ENCODE peak calls at places on chromosomes 1 and 21, in five cellular contexts. M, R, U, O and Z are unnamed samples.

GRCh38 chr1:41891403-41891896 is 27.3 kb downstream of the HIVEP3 start:
- DNase-seq in M (no peak), R (no peak), U (no peak), O (peak; percentile 48), Z (no peak)

GRCh38 chr1:223189903-223190724 is 47.1 kb upstream of the TLR5 start:
- DNase-seq in M (no peak), R (no peak), U (no peak), O (no peak), Z (no peak)

GRCh38 chr1:64983110-64983509 is 16.8 kb upstream of the JAK1 start:
- DNase-seq in M (no peak), R (no peak), U (no peak), O (no peak), Z (no peak)

GRCh38 chr1:62782197-62782886 is 1.6 kb upstream of the ATG4C start:
- DNase-seq in M (no peak), R (no peak), U (no peak), O (no peak), Z (no peak)

GRCh38 chr1:197903196-197903514 is 725 bp downstream of the C1orf53 start:
- DNase-seq in M (no peak), R (no peak), U (no peak), O (no peak), Z (no peak)

GRCh38 chr21:31885146-31885545 is 12.3 kb downstream of the HUNK start:
- DNase-seq in M (no peak), R (no peak), U (no peak), O (no peak), Z (no peak)

GRCh38 chr1:8439015-8439702 is 121.2 kb downstream of the SLC45A1 start:
- DNase-seq in M (peak; percentile 80), R (peak; percentile 86), U (peak; percentile 49), O (peak; percentile 91), Z (peak; percentile 48)

GRCh38 chr1:66564250-66564649 is 30.3 kb downstream of the SGIP1 start:
- DNase-seq in M (no peak), R (no peak), U (no peak), O (no peak), Z (no peak)

GRCh38 chr1:232543194-232543593 is 86.7 kb downstream of the SIPA1L2 start:
- DNase-seq in M (no peak), R (no peak), U (no peak), O (no peak), Z (no peak)

GRCh38 chr1:187689137-187689536 is 860.4 kb downstream of the PLA2G4A start:
- DNase-seq in M (no peak), R (no peak), U (no peak), O (no peak), Z (no peak)

GRCh38 chr1:145987926-145988325 is 8.5 kb downstream of the TXNIP start:
- DNase-seq in M (no peak), R (peak; percentile 28), U (no peak), O (no peak), Z (no peak)

GRCh38 chr1:145988773-145989172 is 7.6 kb downstream of the TXNIP start:
- DNase-seq in M (peak; percentile 7), R (no peak), U (no peak), O (no peak), Z (no peak)

GRCh38 chr1:145985129-145985501 is 11.3 kb downstream of the TXNIP start:
- DNase-seq in M (peak; percentile 27), R (peak; percentile 56), U (no peak), O (no peak), Z (no peak)

GRCh38 chr1:145985502-145986439 is 10.6 kb downstream of the TXNIP start:
- DNase-seq in M (peak; percentile 55), R (peak; percentile 89), U (no peak), O (peak; percentile 70), Z (no peak)

GRCh38 chr1:145986551-145986950 is 9.8 kb downstream of the TXNIP start:
- DNase-seq in M (peak; percentile 17), R (peak; percentile 21), U (no peak), O (no peak), Z (no peak)
- TF ChIP-seq CTCF in M (no peak), R (no peak), U (no peak), O (no peak), Z (no peak)

DNA sequence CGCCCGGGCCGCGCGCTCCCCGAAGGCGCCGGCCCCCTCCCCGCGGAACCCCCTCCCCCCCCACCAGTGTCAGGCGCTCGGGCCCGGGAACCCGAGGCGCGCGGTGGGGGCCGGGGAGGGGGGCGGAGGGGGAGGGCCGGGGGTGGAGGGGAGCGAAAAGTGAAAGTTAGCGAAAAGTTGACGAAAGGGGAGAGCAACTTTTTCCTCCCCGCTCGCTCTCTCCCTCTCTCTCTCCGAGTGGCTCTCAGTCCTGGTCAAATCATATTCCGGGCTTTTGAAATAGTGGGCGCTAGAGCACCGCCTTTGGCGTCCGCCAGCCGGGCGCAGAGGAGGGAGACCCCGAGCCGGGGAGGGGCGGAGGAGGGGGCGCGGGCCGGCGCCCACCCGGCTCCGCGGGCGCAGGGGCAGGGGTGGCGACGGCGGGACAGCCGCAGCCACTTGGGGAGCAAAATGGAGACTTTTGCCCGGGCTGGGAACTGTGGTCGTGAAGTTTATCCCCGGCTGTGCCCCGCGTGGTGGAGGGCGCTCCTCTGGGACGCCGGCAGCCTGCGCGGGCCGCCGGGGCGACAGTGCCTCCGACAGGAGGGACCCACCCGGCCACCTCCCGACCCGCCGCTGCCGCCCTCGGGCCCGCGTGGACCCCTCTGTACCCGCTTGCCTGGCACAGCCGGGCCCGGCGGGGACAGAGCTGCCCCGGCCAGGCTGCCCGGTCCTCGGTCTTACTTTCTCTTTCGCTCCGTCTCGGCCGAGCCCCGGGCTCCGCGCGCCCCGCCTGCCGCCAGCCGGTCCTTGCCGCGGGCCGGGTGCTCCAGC is 694 bp downstream of the PRDM16 start:
- DNase-seq in M (peak; percentile 50), R (peak; percentile 52), U (no peak), O (no peak), Z (no peak)
- TF ChIP-seq CTCF in M (peak; percentile 27), R (peak; percentile 27), U (no peak), O (peak; percentile 56), Z (no peak)

GRCh38 chr1:110310300-110310699 is 28.9 kb upstream of the RBM15 start:
- DNase-seq in M (no peak), R (no peak), U (no peak), O (peak; percentile 80), Z (no peak)

GRCh38 chr1:110308247-110308646 is 30.9 kb upstream of the RBM15 start:
- DNase-seq in M (no peak), R (no peak), U (no peak), O (no peak), Z (no peak)

GRCh38 chr1:110309768-110310167 is 29.4 kb upstream of the RBM15 start:
- DNase-seq in M (no peak), R (no peak), U (no peak), O (no peak), Z (no peak)

GRCh38 chr1:110307239-110307974 is 31.8 kb upstream of the RBM15 start:
- DNase-seq in M (no peak), R (no peak), U (no peak), O (no peak), Z (no peak)

GRCh38 chr1:110309139-110309538 is 30.0 kb upstream of the RBM15 start:
- DNase-seq in M (no peak), R (no peak), U (no peak), O (no peak), Z (no peak)
- TF ChIP-seq CTCF in M (no peak), R (no peak), U (no peak), O (no peak), Z (no peak)

DNA sequence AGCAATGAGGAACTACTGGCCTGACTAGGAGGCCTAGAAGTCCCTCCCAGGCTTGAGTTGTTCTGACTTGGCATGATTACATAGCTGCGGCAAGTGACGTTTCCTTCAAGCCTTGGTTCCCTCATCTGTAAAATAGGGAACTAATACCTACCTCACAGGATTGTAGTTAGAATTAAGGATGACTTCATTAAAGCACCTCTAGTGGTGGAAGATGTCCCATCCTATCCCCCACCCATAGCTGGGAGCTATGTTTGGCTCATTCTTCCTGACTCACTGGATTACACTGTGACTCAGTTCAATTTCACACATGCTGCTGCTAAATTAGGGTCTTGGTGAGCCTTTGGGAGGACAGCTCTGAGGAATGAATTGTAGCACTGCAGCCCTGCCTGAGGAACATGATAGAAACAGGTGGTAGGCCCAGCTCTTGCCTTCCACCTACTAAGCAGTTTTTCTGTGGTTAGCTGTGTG is 6.0 kb upstream of the SHISA4 start:
- DNase-seq in M (no peak), R (peak; percentile 61), U (no peak), O (no peak), Z (no peak)
- TF ChIP-seq CTCF in M (no peak), R (peak; percentile 36), U (peak; percentile 22), O (no peak), Z (no peak)

GRCh38 chr1:119771016-119771415 is 2.3 kb upstream of the HMGCS2 start:
- DNase-seq in M (no peak), R (no peak), U (no peak), O (peak; percentile 54), Z (no peak)
- TF ChIP-seq CTCF in M (no peak), R (no peak), U (no peak), O (no peak), Z (no peak)

GRCh38 chr1:93733340-93733739 is 51.7 kb upstream of the BCAR3 start:
- DNase-seq in M (no peak), R (no peak), U (no peak), O (no peak), Z (no peak)

GRCh38 chr1:93738926-93739325 is 57.3 kb upstream of the BCAR3 start:
- DNase-seq in M (no peak), R (no peak), U (no peak), O (no peak), Z (no peak)

GRCh38 chr1:93738075-93738622 is 56.5 kb upstream of the BCAR3 start:
- DNase-seq in M (no peak), R (no peak), U (no peak), O (no peak), Z (no peak)

GRCh38 chr1:93734999-93735398 is 53.4 kb upstream of the BCAR3 start:
- DNase-seq in M (no peak), R (no peak), U (no peak), O (no peak), Z (no peak)

DNA sequence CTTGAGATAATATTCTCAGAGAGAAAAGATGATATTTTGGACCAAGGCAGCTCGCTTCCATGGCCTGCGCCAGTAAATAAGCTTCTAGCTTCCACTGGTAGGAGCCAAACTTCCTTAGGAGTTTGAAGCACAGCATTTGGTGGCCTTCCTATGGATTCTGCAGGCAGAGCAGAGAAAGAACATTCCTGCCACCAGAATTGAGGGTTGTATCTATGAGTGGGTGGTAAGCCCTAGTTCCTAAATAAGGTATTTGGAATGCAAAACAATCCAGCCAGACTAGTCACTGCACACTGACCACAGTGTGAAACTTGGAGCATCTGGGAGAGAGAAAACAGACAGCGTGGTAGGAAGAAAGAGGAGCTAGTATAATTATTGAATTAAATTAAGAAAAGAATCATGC is 54.1 kb upstream of the BCAR3 start:
- DNase-seq in M (no peak), R (no peak), U (no peak), O (no peak), Z (no peak)
- TF ChIP-seq CTCF in M (no peak), R (no peak), U (no peak), O (no peak), Z (no peak)

GRCh38 chr1:54671985-54672608 is 30.5 kb downstream of the MROH7 start:
- DNase-seq in M (no peak), R (no peak), U (no peak), O (no peak), Z (no peak)
- TF ChIP-seq CTCF in M (no peak), R (peak; percentile 47), U (peak; percentile 49), O (peak; percentile 48), Z (no peak)